ENCODE peak calls at places on chromosomes 11 and 22, in five cellular contexts. One of them, this sample, is unnamed.
A peak's percentile ranks its signal among the peaks of the same experiment; 100 is the strongest.

GRCh38 chr11:92128026-92128425 is 96.6 kb upstream of the FAT3 start:
- DNase-seq in foreskin fibroblast: no peak
- DNase-seq in omental fat pad: no peak
- DNase-seq in type B pancreatic cell: no peak
- DNase-seq in thoracic aorta: no peak
- DNase-seq in this sample: no peak

GRCh38 chr11:116513894-116514293 is 258.9 kb downstream of the BUD13 start:
- DNase-seq in foreskin fibroblast: peak; percentile 3
- DNase-seq in omental fat pad: no peak
- DNase-seq in type B pancreatic cell: peak; percentile 44
- DNase-seq in thoracic aorta: no peak
- DNase-seq in this sample: no peak

GRCh38 chr22:45131749-45132148 is 32.0 kb upstream of the NUP50 start:
- DNase-seq in foreskin fibroblast: no peak
- DNase-seq in omental fat pad: no peak
- DNase-seq in type B pancreatic cell: no peak
- DNase-seq in thoracic aorta: no peak
- DNase-seq in this sample: no peak

GRCh38 chr11:723120-723883 is 17.3 kb downstream of the EPS8L2 start:
- DNase-seq in foreskin fibroblast: peak; percentile 82
- DNase-seq in omental fat pad: no peak
- DNase-seq in type B pancreatic cell: no peak
- DNase-seq in thoracic aorta: no peak
- DNase-seq in this sample: peak; percentile 54

GRCh38 chr11:103274025-103274424 is 164.8 kb downstream of the DYNC2H1 start:
- DNase-seq in foreskin fibroblast: no peak
- DNase-seq in omental fat pad: no peak
- DNase-seq in type B pancreatic cell: no peak
- DNase-seq in thoracic aorta: no peak
- DNase-seq in this sample: no peak

GRCh38 chr11:15742626-15743243 is 613.6 kb downstream of the SOX6 start:
- DNase-seq in foreskin fibroblast: no peak
- DNase-seq in omental fat pad: no peak
- DNase-seq in type B pancreatic cell: no peak
- DNase-seq in thoracic aorta: no peak
- DNase-seq in this sample: no peak

GRCh38 chr22:46963672-46964545 is 201.5 kb downstream of the TBC1D22A start:
- DNase-seq in foreskin fibroblast: no peak
- DNase-seq in omental fat pad: no peak
- DNase-seq in type B pancreatic cell: no peak
- DNase-seq in thoracic aorta: no peak
- DNase-seq in this sample: no peak

GRCh38 chr11:134407321-134407828 is 4.7 kb downstream of the B3GAT1 start:
- DNase-seq in foreskin fibroblast: no peak
- DNase-seq in omental fat pad: no peak
- DNase-seq in type B pancreatic cell: no peak
- DNase-seq in thoracic aorta: no peak
- DNase-seq in this sample: no peak

GRCh38 chr11:69398529-69399492 is 82.7 kb upstream of the LINC01488 start:
- DNase-seq in foreskin fibroblast: peak; percentile 72
- DNase-seq in omental fat pad: no peak
- DNase-seq in type B pancreatic cell: no peak
- DNase-seq in thoracic aorta: no peak
- DNase-seq in this sample: no peak

GRCh38 chr11:64356498-64357411 is 2.2 kb upstream of the RPS6KA4 start:
- DNase-seq in foreskin fibroblast: peak; percentile 45
- DNase-seq in omental fat pad: no peak
- DNase-seq in type B pancreatic cell: no peak
- DNase-seq in thoracic aorta: no peak
- DNase-seq in this sample: no peak

GRCh38 chr11:10385696-10386095 is 69.4 kb upstream of the AMPD3 start:
- DNase-seq in foreskin fibroblast: peak; percentile 80
- DNase-seq in omental fat pad: no peak
- DNase-seq in type B pancreatic cell: peak; percentile 13
- DNase-seq in thoracic aorta: no peak
- DNase-seq in this sample: no peak

GRCh38 chr11:87355614-87356013 is 317.9 kb downstream of the TMEM135 start:
- DNase-seq in foreskin fibroblast: no peak
- DNase-seq in omental fat pad: no peak
- DNase-seq in type B pancreatic cell: no peak
- DNase-seq in thoracic aorta: no peak
- DNase-seq in this sample: no peak

GRCh38 chr11:100629671-100630070 is 57.4 kb upstream of the ARHGAP42 start:
- DNase-seq in foreskin fibroblast: no peak
- DNase-seq in omental fat pad: no peak
- DNase-seq in type B pancreatic cell: no peak
- DNase-seq in thoracic aorta: no peak
- DNase-seq in this sample: no peak

GRCh38 chr11:57751676-57752253 is at the start of gene BTBD18:
- DNase-seq in foreskin fibroblast: peak; percentile 75
- DNase-seq in omental fat pad: no peak
- DNase-seq in type B pancreatic cell: no peak
- DNase-seq in thoracic aorta: no peak
- DNase-seq in this sample: no peak

GRCh38 chr11:94656968-94657367 is 89.8 kb downstream of the PIWIL4 start:
- DNase-seq in foreskin fibroblast: peak; percentile 16
- DNase-seq in omental fat pad: no peak
- DNase-seq in type B pancreatic cell: no peak
- DNase-seq in thoracic aorta: no peak
- DNase-seq in this sample: no peak

GRCh38 chr11:44654057-44654456 is 72.7 kb upstream of the TSPAN18 start:
- DNase-seq in foreskin fibroblast: no peak
- DNase-seq in omental fat pad: no peak
- DNase-seq in type B pancreatic cell: no peak
- DNase-seq in thoracic aorta: no peak
- DNase-seq in this sample: no peak

GRCh38 chr11:44654596-44654995 is 72.2 kb upstream of the TSPAN18 start:
- DNase-seq in foreskin fibroblast: no peak
- DNase-seq in omental fat pad: no peak
- DNase-seq in type B pancreatic cell: no peak
- DNase-seq in thoracic aorta: no peak
- DNase-seq in this sample: no peak

GRCh38 chr11:44661311-44661717 is 65.4 kb upstream of the TSPAN18 start:
- DNase-seq in foreskin fibroblast: no peak
- DNase-seq in omental fat pad: no peak
- DNase-seq in type B pancreatic cell: no peak
- DNase-seq in thoracic aorta: no peak
- DNase-seq in this sample: no peak

GRCh38 chr11:44659641-44660040 is 67.1 kb upstream of the TSPAN18 start:
- DNase-seq in foreskin fibroblast: no peak
- DNase-seq in omental fat pad: no peak
- DNase-seq in type B pancreatic cell: no peak
- DNase-seq in thoracic aorta: peak; percentile 13
- DNase-seq in this sample: no peak

DNA sequence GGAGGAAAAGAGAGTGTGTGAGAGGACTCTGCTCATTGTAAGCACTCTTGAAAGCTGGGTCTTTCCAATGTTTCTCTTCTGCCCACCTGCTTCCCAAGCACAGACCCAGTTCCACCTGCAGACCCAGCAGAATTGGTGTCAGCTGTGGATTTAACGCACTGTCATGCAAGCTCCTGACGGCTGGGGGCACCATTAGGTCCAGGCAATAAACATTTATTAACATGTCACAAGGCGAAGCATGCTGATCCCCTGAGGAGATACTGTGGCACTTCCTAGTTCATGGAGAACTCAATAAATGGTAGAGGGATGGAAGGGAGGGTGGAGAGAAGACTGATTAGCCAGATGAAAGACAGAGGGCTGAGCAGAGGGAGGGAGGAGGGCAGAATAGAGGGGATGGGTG is 68.3 kb upstream of the TSPAN18 start:
- DNase-seq in foreskin fibroblast: no peak
- DNase-seq in omental fat pad: no peak
- DNase-seq in type B pancreatic cell: no peak
- DNase-seq in thoracic aorta: no peak
- DNase-seq in this sample: no peak
- TF ChIP-seq CTCF in foreskin fibroblast: no peak
- TF ChIP-seq CTCF in omental fat pad: no peak
- TF ChIP-seq CTCF in type B pancreatic cell: peak; percentile 55
- TF ChIP-seq CTCF in thoracic aorta: no peak
- TF ChIP-seq CTCF in this sample: no peak

DNA sequence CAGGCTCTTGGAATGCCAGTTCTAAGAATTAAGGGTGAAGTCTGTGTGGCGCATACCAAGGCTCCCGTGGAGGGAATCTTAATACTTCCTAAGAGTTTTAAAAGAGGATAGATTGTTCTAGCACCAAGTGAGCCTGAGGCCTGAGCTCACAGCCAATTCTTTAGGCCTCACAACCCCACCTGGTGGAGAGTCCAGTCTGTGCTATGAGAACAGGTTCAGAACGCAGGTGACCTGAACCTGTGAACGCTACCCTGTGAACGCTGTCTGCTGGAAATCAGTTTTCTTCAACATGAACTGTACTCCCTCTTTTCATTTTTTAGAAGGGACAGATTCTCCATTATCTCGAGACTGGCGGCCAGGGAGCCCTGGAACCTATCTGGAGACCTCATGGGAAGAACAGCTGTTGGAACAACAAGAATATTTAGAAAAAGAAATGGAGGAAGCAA is 43.2 kb upstream of the DLAT start:
- DNase-seq in foreskin fibroblast: peak; percentile 64
- DNase-seq in omental fat pad: no peak
- DNase-seq in type B pancreatic cell: no peak
- DNase-seq in thoracic aorta: no peak
- DNase-seq in this sample: no peak
- TF ChIP-seq CTCF in foreskin fibroblast: peak; percentile 66
- TF ChIP-seq CTCF in omental fat pad: no peak
- TF ChIP-seq CTCF in type B pancreatic cell: peak; percentile 74
- TF ChIP-seq CTCF in thoracic aorta: peak; percentile 58
- TF ChIP-seq CTCF in this sample: peak; percentile 42

DNA sequence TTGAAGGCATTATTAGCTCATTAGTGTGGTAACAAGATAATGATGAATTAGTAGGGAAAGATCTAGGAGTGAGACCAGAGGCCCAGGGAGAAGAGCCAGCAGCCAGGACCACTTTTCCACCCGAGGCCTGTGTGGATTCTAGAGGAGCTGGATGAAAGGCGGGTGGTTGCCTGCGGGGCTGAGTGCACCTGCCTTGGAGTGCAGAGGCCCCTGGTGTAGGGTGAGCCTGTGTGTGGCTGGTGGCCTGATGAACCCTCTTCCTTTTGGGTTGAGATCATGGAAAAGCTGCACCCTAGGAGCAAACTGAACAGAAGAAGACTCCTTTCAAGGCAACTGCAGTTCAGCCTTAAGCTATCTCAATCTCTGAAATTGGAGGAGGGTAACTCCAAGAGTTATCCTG is 5.9 kb upstream of the TP53AIP1 start:
- DNase-seq in foreskin fibroblast: no peak
- DNase-seq in omental fat pad: no peak
- DNase-seq in type B pancreatic cell: no peak
- DNase-seq in thoracic aorta: no peak
- DNase-seq in this sample: no peak
- TF ChIP-seq CTCF in foreskin fibroblast: no peak
- TF ChIP-seq CTCF in omental fat pad: no peak
- TF ChIP-seq CTCF in type B pancreatic cell: peak; percentile 33
- TF ChIP-seq CTCF in thoracic aorta: peak; percentile 20
- TF ChIP-seq CTCF in this sample: no peak

GRCh38 chr11:44130751-44131150 is 35.3 kb downstream of the EXT2 start:
- DNase-seq in foreskin fibroblast: no peak
- DNase-seq in omental fat pad: no peak
- DNase-seq in type B pancreatic cell: no peak
- DNase-seq in thoracic aorta: no peak
- DNase-seq in this sample: no peak
- TF ChIP-seq CTCF in foreskin fibroblast: no peak
- TF ChIP-seq CTCF in omental fat pad: no peak
- TF ChIP-seq CTCF in type B pancreatic cell: no peak
- TF ChIP-seq CTCF in thoracic aorta: no peak
- TF ChIP-seq CTCF in this sample: no peak

DNA sequence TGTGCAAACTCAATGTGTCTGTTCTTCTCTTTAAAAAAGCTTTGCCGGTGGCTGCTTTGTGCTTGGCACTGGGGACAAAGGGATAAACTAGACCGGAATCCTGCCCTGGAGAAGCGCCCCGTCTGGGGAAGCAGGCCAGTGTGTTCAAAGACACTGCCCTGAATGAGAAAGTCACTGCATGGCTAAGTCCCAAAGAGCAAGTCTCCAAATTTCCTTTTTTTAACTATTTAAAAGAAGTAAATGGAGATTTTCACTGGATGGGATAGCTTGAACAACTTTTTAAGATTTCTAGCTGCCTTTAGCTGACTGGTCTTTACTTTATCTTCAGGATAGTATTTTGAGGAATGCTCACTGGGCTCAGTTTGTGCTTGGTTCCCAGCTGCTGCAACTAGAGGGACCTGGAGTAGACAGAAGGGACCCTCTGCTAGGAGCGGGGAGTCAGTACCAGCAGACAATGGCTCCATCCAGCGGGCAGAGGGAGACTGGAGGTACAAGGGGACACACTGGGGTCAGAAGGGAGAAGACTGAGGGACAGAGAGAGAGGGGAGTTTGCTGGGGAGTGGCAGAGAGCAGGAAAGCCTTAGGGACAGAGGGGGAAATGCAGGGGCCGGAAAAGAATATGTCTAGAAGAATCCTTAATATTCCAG is 22.2 kb upstream of the ACER3 start:
- DNase-seq in foreskin fibroblast: peak; percentile 48
- DNase-seq in omental fat pad: no peak
- DNase-seq in type B pancreatic cell: no peak
- DNase-seq in thoracic aorta: no peak
- DNase-seq in this sample: no peak
- TF ChIP-seq CTCF in foreskin fibroblast: peak; percentile 20
- TF ChIP-seq CTCF in omental fat pad: no peak
- TF ChIP-seq CTCF in type B pancreatic cell: peak; percentile 58
- TF ChIP-seq CTCF in thoracic aorta: no peak
- TF ChIP-seq CTCF in this sample: no peak